ENCODE peak calls at places on chromosomes 12 and 14, in seven cellular contexts. D, R, S, G, H, X and E are unnamed samples.

GRCh38 chr12:12899530-12900380 is 8.4 kb downstream of the GPRC5A start:
- DNase-seq in G (no peak), D (peak), X (no peak), R (no peak), H (no peak), S (no peak), E (no peak)

GRCh38 chr12:32039917-32040575 is 66.6 kb upstream of the BICD1 start:
- DNase-seq in H (no peak), G (no peak), X (no peak), R (no peak), S (no peak), D (no peak), E (no peak)

GRCh38 chr12:52300796-52301691 is 9.7 kb upstream of the KRT81 start:
- DNase-seq in D (no peak), G (no peak), R (no peak), H (no peak), S (no peak), X (no peak), E (no peak)

GRCh38 chr12:9364224-9365176 is 156.3 kb upstream of the PZP start:
- DNase-seq in X (no peak), D (no peak), S (peak), H (no peak), G (peak), R (no peak), E (no peak)

GRCh38 chr12:124906606-124907261 is 7.7 kb downstream of the UBC start:
- DNase-seq in S (peak), G (peak), H (peak), R (peak), D (peak), X (no peak), E (peak)

GRCh38 chr12:27940756-27941402 is 31.7 kb downstream of the PTHLH start:
- DNase-seq in S (peak), D (peak), H (peak), R (peak), X (no peak), G (peak), E (peak)

GRCh38 chr14:55780156-55780946 is 200.3 kb downstream of the KTN1 start:
- DNase-seq in R (no peak), G (peak), H (peak), X (no peak), S (no peak), D (peak), E (no peak)

GRCh38 chr14:65961004-65961403 is 525.2 kb upstream of the CCDC196 start:
- DNase-seq in G (peak), H (peak), R (peak), S (peak), D (no peak), X (no peak), E (peak)

GRCh38 chr14:24365600-24366374 is 2.2 kb upstream of the NFATC4 start:
- DNase-seq in G (peak), S (no peak), R (peak), D (peak), H (peak), X (peak), E (peak)

GRCh38 chr14:65336191-65336591 is 76.3 kb upstream of the FUT8 start:
- DNase-seq in S (peak), G (no peak), H (peak), D (no peak), R (peak), X (no peak), E (no peak)

GRCh38 chr14:75294649-75295033 is 16.0 kb downstream of the FOS start:
- DNase-seq in D (no peak), G (no peak), R (no peak), S (no peak), H (peak), X (no peak), E (no peak)

GRCh38 chr14:64899958-64900357 is 14.3 kb upstream of the CHURC1 start:
- DNase-seq in G (no peak), R (no peak), D (no peak), H (no peak), X (no peak), S (no peak), E (no peak)

GRCh38 chr12:70691018-70691672 is 53.9 kb upstream of the PTPRB start:
- DNase-seq in G (peak), H (no peak), R (no peak), S (no peak), X (no peak), D (no peak), E (no peak)

GRCh38 chr12:13369496-13369895 is 173.0 kb downstream of the EMP1 start:
- DNase-seq in S (no peak), X (no peak), R (no peak), D (no peak), G (no peak), H (no peak), E (no peak)

GRCh38 chr12:63276537-63277365 is 125.8 kb upstream of the AVPR1A start:
- DNase-seq in R (no peak), H (no peak), X (peak), D (peak), G (peak), S (no peak), E (no peak)

GRCh38 chr14:65704850-65705249 is 292.3 kb downstream of the FUT8 start:
- DNase-seq in H (no peak), S (no peak), G (no peak), X (no peak), D (no peak), R (no peak), E (no peak)

GRCh38 chr12:32508626-32509025 is 109.3 kb downstream of the FGD4 start:
- DNase-seq in D (no peak), X (no peak), S (no peak), R (no peak), G (no peak), H (no peak), E (no peak)

GRCh38 chr12:105418821-105419291 is 88.4 kb downstream of the C12orf75 start:
- DNase-seq in S (no peak), R (no peak), X (no peak), D (peak), G (no peak), H (no peak), E (no peak)

GRCh38 chr14:51834218-51834617 is 26.2 kb upstream of the GNG2 start:
- DNase-seq in S (no peak), R (no peak), D (no peak), X (no peak), H (no peak), G (no peak), E (no peak)

GRCh38 chr14:24911324-24912095 is 138.4 kb downstream of the STXBP6 start:
- DNase-seq in S (no peak), G (no peak), D (peak), H (no peak), X (no peak), R (no peak), E (peak)

GRCh38 chr12:107225626-107226025 is 132.3 kb upstream of the CRY1 start:
- DNase-seq in G (peak), D (no peak), S (no peak), H (no peak), R (no peak), X (no peak), E (no peak)

GRCh38 chr12:117100251-117100650 is 1.0 kb upstream of the TESC start:
- DNase-seq in D (no peak), G (peak), H (no peak), R (no peak), S (no peak), X (no peak), E (no peak)

GRCh38 chr12:115185529-115185928 is 501.6 kb upstream of the TBX3 start:
- DNase-seq in H (no peak), S (no peak), G (no peak), R (no peak), D (no peak), X (no peak), E (no peak)